ENCODE peak calls at places on chromosomes 11 and 22, in five cellular contexts. O, B, M, N and K are unnamed samples.

GRCh38 chr11:28628412-28628811 is 520.2 kb downstream of the METTL15 start:
- DNase-seq in O (no peak), B (no peak), M (no peak), N (no peak), K (no peak)

GRCh38 chr11:71977743-71978418 is 20.8 kb upstream of the IL18BP start:
- DNase-seq in O (peak; percentile 48), B (peak; percentile 15), M (no peak), N (peak; percentile 57), K (peak; percentile 68)

GRCh38 chr11:70210051-70210501 is 7.0 kb downstream of the FADD start:
- DNase-seq in O (no peak), B (no peak), M (no peak), N (no peak), K (no peak)

GRCh38 chr11:61680622-61681191 is 516 bp downstream of the DAGLA start:
- DNase-seq in O (no peak), B (no peak), M (no peak), N (no peak), K (no peak)

GRCh38 chr22:46588279-46589140 is 31.7 kb upstream of the GRAMD4 start:
- DNase-seq in O (no peak), B (no peak), M (no peak), N (no peak), K (no peak)

GRCh38 chr11:134252539-134253188 is 488 bp downstream of the THYN1 start:
- DNase-seq in O (peak; percentile 40), B (no peak), M (no peak), N (peak; percentile 40), K (peak; percentile 35)

GRCh38 chr11:808427-809286 is 1.1 kb upstream of the RPLP2 start:
- DNase-seq in O (no peak), B (no peak), M (no peak), N (no peak), K (peak; percentile 70)

GRCh38 chr11:7689239-7689638 is 15.9 kb upstream of the CYB5R2 start:
- DNase-seq in O (no peak), B (no peak), M (no peak), N (no peak), K (no peak)

GRCh38 chr22:37746366-37747089 is 49.7 kb downstream of the TRIOBP start:
- DNase-seq in O (peak; percentile 38), B (no peak), M (no peak), N (no peak), K (peak; percentile 13)

GRCh38 chr11:61791737-61792309 is 576 bp downstream of the TMEM258 start:
- DNase-seq in O (peak; percentile 56), B (peak; percentile 63), M (peak; percentile 74), N (peak; percentile 45), K (peak; percentile 75)